ENCODE peak calls at places on chromosomes 3 and 15, in eight cellular contexts. I is aorta; S is brain microvascular endothelial cell; Y is mesendoderm; M is Panc1; H is HAP-1; Q is mammary epithelial cell; K is CD8-positive, alpha-beta memory T cell. G is an unnamed sample.
A peak's percentile ranks its signal among the peaks of the same experiment; 100 is the strongest.

GRCh38 chr15:89496155-89497098 is at the start of gene RHCG:
- DNase-seq in M (no peak), K (no peak), Q (peak; percentile 57), S (peak; percentile 41), Y (peak; percentile 94), H (peak; percentile 71), I (no peak), G (peak; percentile 90)

GRCh38 chr3:100954199-100954935 is 38.9 kb downstream of the ABI3BP start:
- DNase-seq in H (no peak), Y (no peak), I (no peak), K (no peak), Q (peak; percentile 7), M (no peak), S (no peak), G (no peak)

GRCh38 chr15:31396881-31397560 is 70.4 kb downstream of the KLF13 start:
- DNase-seq in M (peak; percentile 18), Y (peak; percentile 98), K (no peak), Q (peak; percentile 89), S (peak; percentile 47), I (peak; percentile 91), H (peak; percentile 84), G (peak; percentile 94)

GRCh38 chr3:196942915-196943277 is 568 bp upstream of the NCBP2 start:
- DNase-seq in Q (peak; percentile 39), S (no peak), M (no peak), Y (peak; percentile 19), H (no peak), K (no peak), I (peak; percentile 81), G (no peak)

GRCh38 chr3:30273304-30274072 is 332.9 kb upstream of the TGFBR2 start:
- DNase-seq in K (no peak), S (no peak), M (no peak), Q (no peak), I (no peak), Y (no peak), H (no peak), G (no peak)

GRCh38 chr15:74193305-74193718 is 9.3 kb downstream of the STRA6 start:
- DNase-seq in K (no peak), M (no peak), Y (no peak), Q (peak; percentile 98), S (peak; percentile 94), H (no peak), I (no peak), G (no peak)

GRCh38 chr3:157542711-157543485 is 39.7 kb upstream of the VEPH1 start:
- DNase-seq in Q (peak; percentile 16), M (no peak), I (peak; percentile 83), S (peak; percentile 55), Y (peak; percentile 70), K (no peak), H (no peak), G (peak; percentile 81)

GRCh38 chr3:130849111-130849552 is 44.8 kb upstream of the ATP2C1 start:
- DNase-seq in Y (no peak), S (no peak), K (no peak), H (no peak), I (no peak), Q (peak; percentile 60), M (no peak), G (no peak)

GRCh38 chr15:72991026-72991425 is 61.2 kb upstream of the NEO1 start:
- DNase-seq in M (no peak), Y (no peak), K (no peak), I (no peak), Q (no peak), S (no peak), H (no peak), G (no peak)

GRCh38 chr3:138078901-138079344 is 36.5 kb downstream of the DZIP1L start:
- DNase-seq in I (no peak), S (peak; percentile 98), Y (peak; percentile 60), Q (peak; percentile 99), M (no peak), H (no peak), K (no peak), G (no peak)

GRCh38 chr3:172546628-172547214 is 23.5 kb upstream of the TNFSF10 start:
- DNase-seq in Q (no peak), K (no peak), I (no peak), S (no peak), M (no peak), H (no peak), Y (no peak), G (no peak)

GRCh38 chr3:46109635-46110005 is 82.3 kb upstream of the XCR1 start:
- DNase-seq in K (no peak), M (no peak), I (no peak), S (no peak), Y (no peak), H (no peak), Q (no peak), G (no peak)

GRCh38 chr3:69420781-69421520 is 35.1 kb upstream of the FRMD4B start:
- DNase-seq in S (no peak), M (no peak), I (no peak), Y (no peak), H (no peak), K (no peak), Q (peak; percentile 62), G (no peak)

GRCh38 chr3:52440249-52440551 is 4.7 kb downstream of the SEMA3G start:
- DNase-seq in I (peak; percentile 51), Q (no peak), M (no peak), K (no peak), H (no peak), S (no peak), Y (no peak), G (no peak)

GRCh38 chr15:69703495-69704187 is 251.0 kb downstream of the RPLP1 start:
- DNase-seq in S (no peak), Q (no peak), H (no peak), M (no peak), Y (no peak), K (no peak), I (no peak), G (no peak)

GRCh38 chr15:98996619-98997018 is 11.0 kb downstream of the PGPEP1L start:
- DNase-seq in Q (peak; percentile 43), K (no peak), S (no peak), H (no peak), M (no peak), Y (no peak), I (no peak), G (no peak)

GRCh38 chr3:196080997-196081833 is 675 bp downstream of the TFRC start:
- DNase-seq in H (peak; percentile 31), K (peak; percentile 46), I (peak; percentile 85), Q (peak; percentile 59), Y (peak; percentile 61), S (peak; percentile 14), M (no peak), G (peak; percentile 81)

GRCh38 chr3:105869982-105870381 is 1.2 kb upstream of the CBLB start:
- DNase-seq in Y (no peak), H (no peak), K (no peak), M (no peak), I (no peak), Q (no peak), S (no peak), G (no peak)
- H3K4me3 ChIP-seq in Y (no peak overlapping the region), H (peak overlapping the region; percentile 88), K (peak overlapping the region; percentile 88), M (peak overlapping the region; percentile 99), I (peak overlapping the region; percentile 94), Q (peak overlapping the region; percentile 97), S (peak overlapping the region; percentile 87), G (no peak overlapping the region)

GRCh38 chr3:48185129-48185528 is 3.1 kb downstream of the CDC25A start:
- DNase-seq in M (no peak), I (no peak), Y (no peak), S (no peak), Q (no peak), K (no peak), H (no peak), G (no peak)

GRCh38 chr3:48187579-48188265 is 495 bp downstream of the CDC25A start:
- DNase-seq in K (peak; percentile 12), I (peak; percentile 86), H (no peak), Y (peak; percentile 59), Q (no peak), S (no peak), M (no peak), G (peak; percentile 70)

GRCh38 chr3:48186993-48187578 is 1.1 kb downstream of the CDC25A start:
- DNase-seq in K (no peak), S (peak; percentile 2), H (no peak), Q (peak; percentile 16), I (no peak), Y (peak; percentile 23), M (no peak), G (no peak)

GRCh38 chr3:48180530-48181253 is 7.5 kb downstream of the CDC25A start:
- DNase-seq in H (no peak), Y (peak; percentile 26), Q (no peak), I (no peak), M (no peak), S (no peak), K (no peak), G (peak; percentile 27)

DNA sequence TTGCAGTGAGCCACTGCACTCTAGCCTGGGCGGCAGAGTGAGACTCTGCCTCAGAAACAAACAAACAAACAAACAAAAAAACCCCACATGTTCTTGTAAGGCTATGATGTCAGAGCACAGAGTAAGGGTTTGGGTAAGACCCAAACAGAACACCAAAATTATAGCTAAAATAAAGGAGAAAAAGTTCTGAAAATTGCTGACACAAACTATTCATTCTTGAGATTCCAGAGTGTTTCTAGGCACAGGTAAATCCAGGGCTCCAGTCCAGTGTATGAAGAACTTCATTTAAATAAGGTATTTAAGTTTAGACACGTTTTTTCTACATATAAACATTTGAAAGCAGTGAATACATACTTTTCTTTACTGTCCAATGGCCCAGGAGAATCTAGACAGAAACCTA is 3.9 kb downstream of the CDC25A start:
- DNase-seq in I (no peak), K (no peak), H (no peak), Y (no peak), M (no peak), Q (no peak), S (no peak), G (no peak)
- H3K36me3 ChIP-seq in I (no peaks in the 10 kb centered on the region), K (no peaks in the 10 kb centered on the region), H (peaks cover 85% of the 10 kb centered on the region), Y (peaks cover 20% of the 10 kb centered on the region), M (peaks cover 27% of the 10 kb centered on the region), Q (peaks cover 29% of the 10 kb centered on the region), S (peaks cover 3% of the 10 kb centered on the region), G (peaks cover 53% of the 10 kb centered on the region)

GRCh38 chr3:121562148-121562547 is 5.6 kb upstream of the ARGFX start:
- DNase-seq in Y (peak; percentile 21), M (no peak), H (no peak), S (no peak), Q (no peak), K (no peak), I (no peak), G (no peak)
- H3K4me3 ChIP-seq in Y (no peak overlapping the region), M (no peak overlapping the region), H (no peak overlapping the region), S (no peak overlapping the region), Q (no peak overlapping the region), K (no peak overlapping the region), I (no peak overlapping the region), G (no peak overlapping the region)

GRCh38 chr3:141578197-141578596 is 91.4 kb downstream of the RASA2 start:
- DNase-seq in H (no peak), I (no peak), Y (no peak), K (no peak), Q (peak; percentile 38), S (peak; percentile 11), M (no peak), G (no peak)

GRCh38 chr3:141575879-141576743 is 89.3 kb downstream of the RASA2 start:
- DNase-seq in H (peak; percentile 24), Y (peak; percentile 33), K (no peak), S (no peak), M (no peak), Q (no peak), I (no peak), G (peak; percentile 4)

DNA sequence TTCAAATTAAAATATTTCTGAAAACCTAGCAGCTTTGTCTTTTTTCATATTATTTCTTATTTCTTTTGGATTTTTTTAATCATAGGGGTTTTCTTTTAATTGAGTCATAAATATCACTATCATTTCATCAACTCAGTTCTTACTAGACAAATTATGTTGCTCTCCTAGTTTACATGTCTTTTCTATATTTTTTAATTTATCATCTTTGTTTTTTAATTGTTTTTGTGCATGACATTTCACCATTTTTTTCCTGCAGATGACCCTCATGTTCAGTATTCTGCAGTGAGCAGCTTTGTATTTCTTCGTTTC is 89.9 kb downstream of the RASA2 start:
- DNase-seq in H (no peak), I (no peak), Y (no peak), S (no peak), M (no peak), Q (no peak), K (no peak), G (no peak)
- H3K36me3 ChIP-seq in H (peaks cover 10% of the 10 kb centered on the region), I (no peaks in the 10 kb centered on the region), Y (no peaks in the 10 kb centered on the region), S (peaks cover 38% of the 10 kb centered on the region), M (peaks cover 28% of the 10 kb centered on the region), Q (peaks cover 23% of the 10 kb centered on the region), K (peaks cover 31% of the 10 kb centered on the region), G (peaks cover 7% of the 10 kb centered on the region)